ENCODE peak calls at places on chromosomes 4 and X, in ten cellular contexts. One of them, this sample, is unnamed.

GRCh38 chr4:40334591-40335507 is at the start of gene CHRNA9:
- DNase-seq in MM.1S: no peak
- DNase-seq in WTC11: peak
- DNase-seq in GM04503: no peak
- DNase-seq in A549: no peak
- DNase-seq in mucosa of descending colon: no peak
- DNase-seq in left lung: no peak
- DNase-seq in Daoy: peak
- DNase-seq in PC-3: no peak
- DNase-seq in lower lobe of right lung: no peak
- DNase-seq in this sample: no peak

GRCh38 chrX:80751456-80751855 is 58.2 kb downstream of the BRWD3 start:
- DNase-seq in A549: no peak
- DNase-seq in GM04503: no peak
- DNase-seq in lower lobe of right lung: no peak
- DNase-seq in Daoy: no peak
- DNase-seq in MM.1S: no peak
- DNase-seq in mucosa of descending colon: no peak
- DNase-seq in WTC11: no peak
- DNase-seq in left lung: no peak
- DNase-seq in PC-3: no peak
- DNase-seq in this sample: no peak

GRCh38 chr4:3346146-3346545 is 53.3 kb downstream of the RGS12 start:
- DNase-seq in A549: peak
- DNase-seq in Daoy: peak
- DNase-seq in mucosa of descending colon: no peak
- DNase-seq in GM04503: no peak
- DNase-seq in PC-3: peak
- DNase-seq in lower lobe of right lung: no peak
- DNase-seq in WTC11: no peak
- DNase-seq in left lung: no peak
- DNase-seq in MM.1S: peak
- DNase-seq in this sample: peak

GRCh38 chr4:111464251-111465045 is 680.8 kb upstream of the FAM241A start:
- DNase-seq in WTC11: no peak
- DNase-seq in Daoy: no peak
- DNase-seq in A549: no peak
- DNase-seq in PC-3: no peak
- DNase-seq in lower lobe of right lung: no peak
- DNase-seq in GM04503: no peak
- DNase-seq in mucosa of descending colon: no peak
- DNase-seq in MM.1S: no peak
- DNase-seq in left lung: no peak
- DNase-seq in this sample: no peak

GRCh38 chrX:38987135-38987780 is 186.0 kb downstream of the MID1IP1 start:
- DNase-seq in left lung: no peak
- DNase-seq in mucosa of descending colon: peak
- DNase-seq in lower lobe of right lung: no peak
- DNase-seq in MM.1S: no peak
- DNase-seq in Daoy: no peak
- DNase-seq in WTC11: no peak
- DNase-seq in A549: no peak
- DNase-seq in GM04503: no peak
- DNase-seq in PC-3: peak
- DNase-seq in this sample: no peak

GRCh38 chr4:79964715-79965345 is 108.2 kb downstream of the ANTXR2 start:
- DNase-seq in MM.1S: no peak
- DNase-seq in PC-3: no peak
- DNase-seq in left lung: peak
- DNase-seq in WTC11: peak
- DNase-seq in GM04503: no peak
- DNase-seq in A549: no peak
- DNase-seq in Daoy: no peak
- DNase-seq in lower lobe of right lung: peak
- DNase-seq in mucosa of descending colon: no peak
- DNase-seq in this sample: no peak

GRCh38 chr4:40672528-40673522 is 43.2 kb upstream of the RBM47 start:
- DNase-seq in mucosa of descending colon: no peak
- DNase-seq in left lung: no peak
- DNase-seq in WTC11: peak
- DNase-seq in GM04503: peak
- DNase-seq in A549: peak
- DNase-seq in PC-3: peak
- DNase-seq in Daoy: peak
- DNase-seq in MM.1S: no peak
- DNase-seq in lower lobe of right lung: peak
- DNase-seq in this sample: peak

GRCh38 chr4:100062921-100063320 is 112.8 kb upstream of the H2AZ1 start:
- DNase-seq in lower lobe of right lung: no peak
- DNase-seq in Daoy: no peak
- DNase-seq in MM.1S: no peak
- DNase-seq in PC-3: peak
- DNase-seq in WTC11: no peak
- DNase-seq in GM04503: no peak
- DNase-seq in left lung: no peak
- DNase-seq in A549: no peak
- DNase-seq in mucosa of descending colon: no peak
- DNase-seq in this sample: no peak

GRCh38 chr4:13527192-13527982 is 16.9 kb downstream of the NKX3-2 start:
- DNase-seq in PC-3: no peak
- DNase-seq in left lung: peak
- DNase-seq in MM.1S: no peak
- DNase-seq in mucosa of descending colon: no peak
- DNase-seq in Daoy: no peak
- DNase-seq in WTC11: no peak
- DNase-seq in A549: no peak
- DNase-seq in lower lobe of right lung: no peak
- DNase-seq in GM04503: no peak
- DNase-seq in this sample: no peak

GRCh38 chr4:41185614-41186609 is 28.4 kb downstream of the APBB2 start:
- DNase-seq in MM.1S: no peak
- DNase-seq in lower lobe of right lung: no peak
- DNase-seq in PC-3: peak
- DNase-seq in WTC11: no peak
- DNase-seq in mucosa of descending colon: no peak
- DNase-seq in left lung: no peak
- DNase-seq in A549: no peak
- DNase-seq in Daoy: no peak
- DNase-seq in GM04503: no peak
- DNase-seq in this sample: no peak

GRCh38 chrX:69320116-69320515 is 154.9 kb upstream of the PJA1 start:
- DNase-seq in PC-3: no peak
- DNase-seq in WTC11: no peak
- DNase-seq in lower lobe of right lung: no peak
- DNase-seq in MM.1S: no peak
- DNase-seq in Daoy: no peak
- DNase-seq in A549: no peak
- DNase-seq in left lung: no peak
- DNase-seq in mucosa of descending colon: no peak
- DNase-seq in GM04503: no peak
- DNase-seq in this sample: no peak

GRCh38 chrX:42714981-42715688 is 62.8 kb downstream of the PPP1R2C start:
- DNase-seq in A549: peak
- DNase-seq in WTC11: peak
- DNase-seq in mucosa of descending colon: peak
- DNase-seq in left lung: peak
- DNase-seq in PC-3: peak
- DNase-seq in MM.1S: no peak
- DNase-seq in GM04503: no peak
- DNase-seq in Daoy: no peak
- DNase-seq in lower lobe of right lung: peak
- DNase-seq in this sample: peak

GRCh38 chr4:71070015-71070414 is 76.6 kb downstream of the DCK start:
- DNase-seq in lower lobe of right lung: no peak
- DNase-seq in WTC11: no peak
- DNase-seq in MM.1S: no peak
- DNase-seq in Daoy: no peak
- DNase-seq in A549: no peak
- DNase-seq in mucosa of descending colon: no peak
- DNase-seq in GM04503: no peak
- DNase-seq in left lung: no peak
- DNase-seq in PC-3: no peak
- DNase-seq in this sample: no peak

GRCh38 chr4:25908491-25908901 is 5.5 kb upstream of the SMIM20 start:
- DNase-seq in GM04503: peak
- DNase-seq in Daoy: peak
- DNase-seq in left lung: no peak
- DNase-seq in lower lobe of right lung: no peak
- DNase-seq in WTC11: no peak
- DNase-seq in PC-3: peak
- DNase-seq in A549: peak
- DNase-seq in MM.1S: no peak
- DNase-seq in mucosa of descending colon: no peak
- DNase-seq in this sample: no peak

GRCh38 chr4:84726356-84726755 is 143.4 kb downstream of the CDS1 start:
- DNase-seq in left lung: no peak
- DNase-seq in A549: no peak
- DNase-seq in PC-3: no peak
- DNase-seq in MM.1S: no peak
- DNase-seq in lower lobe of right lung: no peak
- DNase-seq in WTC11: no peak
- DNase-seq in GM04503: peak
- DNase-seq in Daoy: no peak
- DNase-seq in mucosa of descending colon: no peak
- DNase-seq in this sample: no peak

GRCh38 chr4:38531126-38531737 is 132.8 kb upstream of the KLF3 start:
- DNase-seq in Daoy: no peak
- DNase-seq in left lung: no peak
- DNase-seq in A549: no peak
- DNase-seq in MM.1S: peak
- DNase-seq in GM04503: no peak
- DNase-seq in PC-3: no peak
- DNase-seq in lower lobe of right lung: no peak
- DNase-seq in WTC11: no peak
- DNase-seq in mucosa of descending colon: no peak
- DNase-seq in this sample: no peak

GRCh38 chr4:136644279-136644678 is 888.0 kb downstream of the PCDH18 start:
- DNase-seq in WTC11: no peak
- DNase-seq in Daoy: no peak
- DNase-seq in PC-3: no peak
- DNase-seq in A549: no peak
- DNase-seq in GM04503: no peak
- DNase-seq in MM.1S: no peak
- DNase-seq in lower lobe of right lung: no peak
- DNase-seq in mucosa of descending colon: no peak
- DNase-seq in left lung: no peak
- DNase-seq in this sample: no peak

GRCh38 chr4:96092151-96092705 is 252.3 kb downstream of the PDHA2 start:
- DNase-seq in lower lobe of right lung: no peak
- DNase-seq in MM.1S: peak
- DNase-seq in GM04503: no peak
- DNase-seq in A549: no peak
- DNase-seq in WTC11: no peak
- DNase-seq in Daoy: no peak
- DNase-seq in PC-3: no peak
- DNase-seq in left lung: no peak
- DNase-seq in mucosa of descending colon: no peak
- DNase-seq in this sample: no peak

GRCh38 chrX:113412106-113412505 is 571.5 kb upstream of the AMOT start:
- DNase-seq in GM04503: no peak
- DNase-seq in MM.1S: no peak
- DNase-seq in left lung: no peak
- DNase-seq in Daoy: no peak
- DNase-seq in mucosa of descending colon: no peak
- DNase-seq in WTC11: no peak
- DNase-seq in PC-3: no peak
- DNase-seq in lower lobe of right lung: no peak
- DNase-seq in A549: no peak
- DNase-seq in this sample: no peak

GRCh38 chrX:997631-998137 is 214.8 kb downstream of the CRLF2 start:
- DNase-seq in lower lobe of right lung: no peak
- DNase-seq in PC-3: no peak
- DNase-seq in mucosa of descending colon: no peak
- DNase-seq in GM04503: no peak
- DNase-seq in left lung: no peak
- DNase-seq in WTC11: peak
- DNase-seq in Daoy: no peak
- DNase-seq in A549: no peak
- DNase-seq in MM.1S: no peak
- DNase-seq in this sample: no peak

GRCh38 chr4:40448875-40449274 is 113.7 kb downstream of the CHRNA9 start:
- DNase-seq in WTC11: no peak
- DNase-seq in Daoy: no peak
- DNase-seq in lower lobe of right lung: no peak
- DNase-seq in GM04503: no peak
- DNase-seq in mucosa of descending colon: peak
- DNase-seq in PC-3: peak
- DNase-seq in left lung: no peak
- DNase-seq in A549: no peak
- DNase-seq in MM.1S: no peak
- DNase-seq in this sample: no peak

GRCh38 chr4:38625508-38625907 is 38.5 kb upstream of the KLF3 start:
- DNase-seq in lower lobe of right lung: no peak
- DNase-seq in left lung: no peak
- DNase-seq in WTC11: no peak
- DNase-seq in Daoy: no peak
- DNase-seq in mucosa of descending colon: no peak
- DNase-seq in PC-3: no peak
- DNase-seq in A549: no peak
- DNase-seq in GM04503: no peak
- DNase-seq in MM.1S: no peak
- DNase-seq in this sample: peak

GRCh38 chr4:102614801-102615200 is 113.6 kb downstream of the NFKB1 start:
- DNase-seq in PC-3: no peak
- DNase-seq in lower lobe of right lung: no peak
- DNase-seq in MM.1S: no peak
- DNase-seq in mucosa of descending colon: peak
- DNase-seq in GM04503: no peak
- DNase-seq in left lung: no peak
- DNase-seq in Daoy: no peak
- DNase-seq in WTC11: no peak
- DNase-seq in A549: no peak
- DNase-seq in this sample: peak

GRCh38 chrX:31092476-31092875 is 20.6 kb upstream of the FTHL17 start:
- DNase-seq in GM04503: no peak
- DNase-seq in PC-3: no peak
- DNase-seq in mucosa of descending colon: no peak
- DNase-seq in WTC11: no peak
- DNase-seq in left lung: no peak
- DNase-seq in lower lobe of right lung: no peak
- DNase-seq in Daoy: no peak
- DNase-seq in MM.1S: no peak
- DNase-seq in A549: no peak
- DNase-seq in this sample: no peak

GRCh38 chr4:90318208-90318607 is 191.0 kb downstream of the CCSER1 start:
- DNase-seq in A549: no peak
- DNase-seq in MM.1S: peak
- DNase-seq in PC-3: peak
- DNase-seq in mucosa of descending colon: no peak
- DNase-seq in left lung: no peak
- DNase-seq in lower lobe of right lung: no peak
- DNase-seq in Daoy: peak
- DNase-seq in GM04503: peak
- DNase-seq in WTC11: no peak
- DNase-seq in this sample: no peak

GRCh38 chr4:8215001-8215427 is 15.9 kb downstream of the SH3TC1 start:
- DNase-seq in PC-3: no peak
- DNase-seq in GM04503: peak
- DNase-seq in mucosa of descending colon: no peak
- DNase-seq in MM.1S: no peak
- DNase-seq in A549: no peak
- DNase-seq in lower lobe of right lung: no peak
- DNase-seq in WTC11: no peak
- DNase-seq in Daoy: peak
- DNase-seq in left lung: peak
- DNase-seq in this sample: no peak

GRCh38 chrX:130196453-130196852 is 24.7 kb downstream of the RAB33A start:
- DNase-seq in GM04503: peak
- DNase-seq in left lung: no peak
- DNase-seq in PC-3: no peak
- DNase-seq in A549: no peak
- DNase-seq in WTC11: no peak
- DNase-seq in lower lobe of right lung: no peak
- DNase-seq in Daoy: no peak
- DNase-seq in MM.1S: no peak
- DNase-seq in mucosa of descending colon: no peak
- DNase-seq in this sample: no peak

GRCh38 chr4:105179539-105180401 is 33.1 kb downstream of the TET2 start:
- DNase-seq in WTC11: no peak
- DNase-seq in A549: no peak
- DNase-seq in PC-3: no peak
- DNase-seq in lower lobe of right lung: no peak
- DNase-seq in Daoy: no peak
- DNase-seq in mucosa of descending colon: no peak
- DNase-seq in MM.1S: no peak
- DNase-seq in left lung: no peak
- DNase-seq in GM04503: no peak
- DNase-seq in this sample: no peak